ENCODE peak calls at places on chromosomes 7 and 10, in four cellular contexts. H is tibial nerve, A is fibroblast of the aortic adventitia, P is uterus. T is an unnamed sample.
A peak's percentile ranks its signal among the peaks of the same experiment; 100 is the strongest.

GRCh38 chr7:8724080-8724718 is 290.8 kb downstream of the NXPH1 start:
- DNase-seq in A (no peak), H (peak; percentile 11), P (no peak), T (no peak)

GRCh38 chr10:102781089-102781920 is 37.6 kb downstream of the WBP1L start:
- DNase-seq in P (no peak), A (peak; percentile 55), H (no peak), T (peak; percentile 58)

GRCh38 chr10:109972372-109973001 is 35.3 kb upstream of the ADD3 start:
- DNase-seq in H (no peak), P (no peak), A (no peak), T (no peak)

GRCh38 chr7:135420786-135421185 is 89.1 kb downstream of the CNOT4 start:
- DNase-seq in P (no peak), H (no peak), A (no peak), T (no peak)

GRCh38 chr7:100545636-100546128 is 6.7 kb downstream of the AGFG2 start:
- DNase-seq in A (peak; percentile 83), H (peak; percentile 47), P (peak; percentile 91), T (peak; percentile 90)

GRCh38 chr7:78224923-78225322 is 426.4 kb downstream of the PHTF2 start:
- DNase-seq in P (no peak), H (no peak), A (no peak), T (no peak)

GRCh38 chr10:17643339-17643754 is 604 bp upstream of the STAM start:
- DNase-seq in H (no peak), A (no peak), P (peak; percentile 75), T (peak; percentile 83)

GRCh38 chr10:112811741-112812551 is 138.1 kb upstream of the TCF7L2 start:
- DNase-seq in A (peak; percentile 95), P (no peak), H (no peak), T (peak; percentile 88)

GRCh38 chr7:18414885-18415284 is 80.7 kb upstream of the HDAC9 start:
- DNase-seq in P (no peak), H (no peak), A (no peak), T (no peak)

GRCh38 chr7:20316706-20317105 is 14.0 kb upstream of the ITGB8 start:
- DNase-seq in H (no peak), P (no peak), A (no peak), T (no peak)

GRCh38 chr10:32445036-32445435 is 904 bp upstream of the CCDC7 start:
- DNase-seq in A (peak; percentile 5), P (no peak), H (no peak), T (no peak)

GRCh38 chr7:93757421-93757820 is 133.1 kb downstream of the TFPI2 start:
- DNase-seq in H (no peak), A (peak; percentile 15), P (no peak), T (peak; percentile 49)

GRCh38 chr7:37728747-37729146 is 45.2 kb downstream of the GPR141 start:
- DNase-seq in A (no peak), P (no peak), H (peak; percentile 7), T (no peak)

GRCh38 chr10:62735464-62736188 is 68.9 kb upstream of the ADO start:
- DNase-seq in H (no peak), A (peak; percentile 83), P (no peak), T (peak; percentile 74)

DNA sequence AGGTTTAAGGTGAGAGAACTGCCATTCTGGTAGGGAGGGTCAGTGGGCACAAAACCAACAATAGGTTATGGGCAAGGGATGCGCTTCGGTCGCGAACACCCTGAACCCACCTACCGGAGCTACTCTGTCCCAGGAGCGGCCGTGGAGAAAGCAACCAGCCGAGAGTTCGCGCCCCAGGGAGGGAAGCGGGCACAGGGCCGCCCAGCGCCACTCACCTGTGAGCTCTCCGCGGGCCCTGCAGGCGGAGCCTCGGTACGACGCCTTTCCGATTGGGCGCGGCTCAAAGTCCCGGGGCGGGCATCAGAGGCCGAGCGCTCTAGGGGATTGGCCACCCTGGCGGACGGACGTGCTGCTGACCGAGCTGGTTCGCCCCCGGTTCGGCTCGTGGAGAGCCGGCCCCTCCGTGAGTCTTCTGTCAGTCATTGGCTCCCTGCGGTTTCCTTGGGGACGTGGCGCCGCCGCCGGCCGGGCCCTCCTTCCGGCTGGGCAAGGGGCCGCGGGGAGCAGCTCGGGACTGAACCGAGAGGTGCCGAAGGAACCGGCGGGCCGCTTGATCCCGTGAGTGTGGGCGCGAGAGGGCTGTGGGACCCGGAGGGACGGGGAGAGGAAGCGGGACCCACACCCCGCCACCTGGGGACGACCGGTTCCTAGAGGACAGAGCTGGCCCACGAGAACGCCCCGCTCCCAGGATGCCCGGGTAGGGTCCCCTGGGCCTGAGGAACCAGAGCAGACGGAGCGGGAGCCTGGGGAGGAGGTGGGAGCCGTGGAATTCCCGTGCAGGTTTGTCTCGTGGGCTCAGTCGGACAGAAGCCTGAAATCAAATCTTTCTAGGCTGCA is at the start of gene ENTPD7:
- DNase-seq in P (peak; percentile 90), A (peak; percentile 89), H (peak; percentile 75), T (peak; percentile 94)
- TF ChIP-seq CTCF in P (peak; percentile 57), A (peak; percentile 38), H (peak; percentile 26), T (no peak)

GRCh38 chr10:132540456-132540855 is 2.9 kb downstream of the INPP5A start:
- DNase-seq in A (peak; percentile 51), P (peak; percentile 53), H (no peak), T (peak; percentile 30)
- H3K4me3 ChIP-seq in A (peak overlapping the region; percentile 81), P (peak overlapping the region; percentile 89), H (no peak overlapping the region), T (no peak overlapping the region)

GRCh38 chr7:158829342-158830210 is at the start of gene ESYT2:
- DNase-seq in H (peak; percentile 98), A (peak; percentile 96), P (peak; percentile 97), T (peak; percentile 98)
- TF ChIP-seq CTCF in H (peak; percentile 22), A (no peak), P (peak; percentile 1), T (no peak)

DNA sequence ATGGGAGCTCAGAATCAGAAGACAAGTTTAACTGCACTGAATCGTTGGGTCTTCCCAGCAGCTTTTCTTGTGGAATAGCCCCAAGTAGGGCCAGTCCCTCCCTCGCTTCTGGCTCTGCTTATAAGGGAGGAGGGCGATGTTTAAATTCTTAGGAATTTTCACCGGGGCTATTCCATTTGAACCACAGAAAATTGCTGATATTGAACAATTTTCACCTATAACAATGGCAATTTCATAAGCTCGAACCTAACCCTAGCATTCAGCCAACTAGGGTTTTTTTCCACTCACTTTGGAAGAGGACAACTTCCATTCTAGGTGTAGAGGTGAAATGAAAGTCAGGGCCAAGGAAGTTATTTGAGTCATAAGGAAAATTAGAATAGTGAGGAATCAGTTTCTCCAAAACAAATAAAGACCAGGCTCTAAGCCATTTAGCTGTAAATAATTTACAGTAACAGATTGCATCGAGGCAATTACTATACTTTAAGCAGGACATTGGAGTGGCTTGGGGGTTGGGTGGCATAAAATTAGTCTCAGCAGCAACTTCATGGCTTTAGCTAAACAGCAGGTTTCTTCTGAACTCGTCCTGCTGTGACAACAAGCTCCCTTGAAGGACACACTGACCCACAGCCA is 1.5 kb upstream of the ATP6V0A4 start:
- DNase-seq in P (no peak), A (no peak), H (no peak), T (no peak)
- H3K4me3 ChIP-seq in P (no peak overlapping the region), A (no peak overlapping the region), H (no peak overlapping the region), T (no peak overlapping the region)

GRCh38 chr10:26503911-26504310 is 65.8 kb downstream of the APBB1IP start:
- DNase-seq in A (no peak), H (no peak), P (no peak), T (no peak)
- TF ChIP-seq CTCF in A (no peak), H (no peak), P (no peak), T (no peak)

GRCh38 chr7:148543-148931 is 43.8 kb upstream of the FAM20C start:
- DNase-seq in A (no peak), H (no peak), P (no peak), T (no peak)
- H3K4me3 ChIP-seq in A (peak overlapping the region; percentile 78), H (peak overlapping the region; percentile 52), P (peak overlapping the region; percentile 67), T (peak overlapping the region; percentile 69)

GRCh38 chr10:1538531-1539061 is 198.7 kb downstream of the ADARB2 start:
- DNase-seq in A (no peak), H (no peak), P (no peak), T (no peak)
- TF ChIP-seq CTCF in A (no peak), H (no peak), P (no peak), T (no peak)

GRCh38 chr7:193538-194256 is 1.3 kb downstream of the FAM20C start:
- DNase-seq in A (peak; percentile 15), P (no peak), H (no peak), T (no peak)
- H3K4me3 ChIP-seq in A (peak overlapping the region; percentile 91), P (peak overlapping the region; percentile 81), H (peak overlapping the region; percentile 47), T (peak overlapping the region; percentile 74)

T was measured in fibroblast of pulmonary artery.